ENCODE peak calls at places on chromosomes 7 and 10, in seven cellular contexts. One of them, this sample, is unnamed.

GRCh38 chr10:60942604-60943269 is 1.2 kb downstream of the RHOBTB1 start:
- DNase-seq in mammary epithelial cell: no peak
- DNase-seq in A549: no peak
- DNase-seq in brain microvascular endothelial cell: peak
- DNase-seq in colonic mucosa: peak
- DNase-seq in GM12865: peak
- DNase-seq in endothelial cell of umbilical vein: peak
- DNase-seq in this sample: no peak

GRCh38 chr7:19558527-19558926 is 150.3 kb downstream of the POLR1F start:
- DNase-seq in mammary epithelial cell: peak
- DNase-seq in A549: no peak
- DNase-seq in brain microvascular endothelial cell: peak
- DNase-seq in colonic mucosa: no peak
- DNase-seq in GM12865: no peak
- DNase-seq in endothelial cell of umbilical vein: no peak
- DNase-seq in this sample: no peak

GRCh38 chr10:112875474-112876267 is 74.4 kb upstream of the TCF7L2 start:
- DNase-seq in mammary epithelial cell: peak
- DNase-seq in A549: peak
- DNase-seq in brain microvascular endothelial cell: peak
- DNase-seq in colonic mucosa: peak
- DNase-seq in GM12865: peak
- DNase-seq in endothelial cell of umbilical vein: peak
- DNase-seq in this sample: no peak

GRCh38 chr7:150322114-150322832 is 882 bp upstream of the LRRC61 start:
- DNase-seq in mammary epithelial cell: no peak
- DNase-seq in A549: no peak
- DNase-seq in brain microvascular endothelial cell: no peak
- DNase-seq in colonic mucosa: peak
- DNase-seq in GM12865: peak
- DNase-seq in endothelial cell of umbilical vein: no peak
- DNase-seq in this sample: no peak

GRCh38 chr7:36644625-36645422 is 79.5 kb downstream of the AOAH start:
- DNase-seq in mammary epithelial cell: no peak
- DNase-seq in A549: no peak
- DNase-seq in brain microvascular endothelial cell: no peak
- DNase-seq in colonic mucosa: no peak
- DNase-seq in GM12865: no peak
- DNase-seq in endothelial cell of umbilical vein: no peak
- DNase-seq in this sample: no peak

GRCh38 chr10:108785011-108785410 is 1138.3 kb downstream of the XPNPEP1 start:
- DNase-seq in mammary epithelial cell: no peak
- DNase-seq in A549: no peak
- DNase-seq in brain microvascular endothelial cell: no peak
- DNase-seq in colonic mucosa: no peak
- DNase-seq in GM12865: no peak
- DNase-seq in endothelial cell of umbilical vein: no peak
- DNase-seq in this sample: no peak

GRCh38 chr7:468681-469590 is 50.7 kb downstream of the PDGFA start:
- DNase-seq in mammary epithelial cell: no peak
- DNase-seq in A549: no peak
- DNase-seq in brain microvascular endothelial cell: peak
- DNase-seq in colonic mucosa: no peak
- DNase-seq in GM12865: no peak
- DNase-seq in endothelial cell of umbilical vein: peak
- DNase-seq in this sample: no peak

GRCh38 chr7:5997210-5997808 is 11.5 kb downstream of the PMS2 start:
- DNase-seq in mammary epithelial cell: peak
- DNase-seq in A549: peak
- DNase-seq in brain microvascular endothelial cell: peak
- DNase-seq in colonic mucosa: peak
- DNase-seq in GM12865: peak
- DNase-seq in endothelial cell of umbilical vein: peak
- DNase-seq in this sample: no peak

GRCh38 chr7:44608916-44609648 is 2.7 kb downstream of the OGDH start:
- DNase-seq in mammary epithelial cell: no peak
- DNase-seq in A549: no peak
- DNase-seq in brain microvascular endothelial cell: no peak
- DNase-seq in colonic mucosa: no peak
- DNase-seq in GM12865: no peak
- DNase-seq in endothelial cell of umbilical vein: no peak
- DNase-seq in this sample: no peak

GRCh38 chr10:27223964-27224363 is 16.6 kb downstream of the ACBD5 start:
- DNase-seq in mammary epithelial cell: peak
- DNase-seq in A549: no peak
- DNase-seq in brain microvascular endothelial cell: peak
- DNase-seq in colonic mucosa: peak
- DNase-seq in GM12865: peak
- DNase-seq in endothelial cell of umbilical vein: peak
- DNase-seq in this sample: no peak

GRCh38 chr7:109121599-109122300 is 552.1 kb downstream of the DNAJB9 start:
- DNase-seq in mammary epithelial cell: no peak
- DNase-seq in A549: no peak
- DNase-seq in brain microvascular endothelial cell: no peak
- DNase-seq in colonic mucosa: no peak
- DNase-seq in GM12865: no peak
- DNase-seq in endothelial cell of umbilical vein: no peak
- DNase-seq in this sample: no peak

GRCh38 chr10:34853357-34853756 is 38.3 kb upstream of the PARD3 start:
- DNase-seq in mammary epithelial cell: no peak
- DNase-seq in A549: no peak
- DNase-seq in brain microvascular endothelial cell: no peak
- DNase-seq in colonic mucosa: no peak
- DNase-seq in GM12865: no peak
- DNase-seq in endothelial cell of umbilical vein: no peak
- DNase-seq in this sample: no peak

GRCh38 chr7:67918158-67918557 is 921.5 kb downstream of the TYW1 start:
- DNase-seq in mammary epithelial cell: no peak
- DNase-seq in A549: peak
- DNase-seq in brain microvascular endothelial cell: no peak
- DNase-seq in colonic mucosa: no peak
- DNase-seq in GM12865: peak
- DNase-seq in endothelial cell of umbilical vein: no peak
- DNase-seq in this sample: no peak

GRCh38 chr7:16430133-16430532 is 8.8 kb upstream of the CRPPA start:
- DNase-seq in mammary epithelial cell: peak
- DNase-seq in A549: no peak
- DNase-seq in brain microvascular endothelial cell: no peak
- DNase-seq in colonic mucosa: no peak
- DNase-seq in GM12865: no peak
- DNase-seq in endothelial cell of umbilical vein: no peak
- DNase-seq in this sample: no peak

GRCh38 chr7:79666472-79666871 is 213.0 kb upstream of the MAGI2 start:
- DNase-seq in mammary epithelial cell: no peak
- DNase-seq in A549: no peak
- DNase-seq in brain microvascular endothelial cell: no peak
- DNase-seq in colonic mucosa: no peak
- DNase-seq in GM12865: no peak
- DNase-seq in endothelial cell of umbilical vein: no peak
- DNase-seq in this sample: no peak

GRCh38 chr7:128158370-128158769 is 82.7 kb upstream of the LEP start:
- DNase-seq in mammary epithelial cell: no peak
- DNase-seq in A549: no peak
- DNase-seq in brain microvascular endothelial cell: no peak
- DNase-seq in colonic mucosa: no peak
- DNase-seq in GM12865: no peak
- DNase-seq in endothelial cell of umbilical vein: no peak
- DNase-seq in this sample: no peak

GRCh38 chr7:54349259-54349658 is 192.9 kb upstream of the VSTM2A start:
- DNase-seq in mammary epithelial cell: peak
- DNase-seq in A549: no peak
- DNase-seq in brain microvascular endothelial cell: no peak
- DNase-seq in colonic mucosa: no peak
- DNase-seq in GM12865: no peak
- DNase-seq in endothelial cell of umbilical vein: no peak
- DNase-seq in this sample: peak

GRCh38 chr7:103984050-103984449 is 5.4 kb downstream of the RELN start:
- DNase-seq in mammary epithelial cell: no peak
- DNase-seq in A549: no peak
- DNase-seq in brain microvascular endothelial cell: no peak
- DNase-seq in colonic mucosa: no peak
- DNase-seq in GM12865: no peak
- DNase-seq in endothelial cell of umbilical vein: no peak
- DNase-seq in this sample: no peak

GRCh38 chr7:148142660-148143248 is 447.8 kb upstream of the C7orf33 start:
- DNase-seq in mammary epithelial cell: peak
- DNase-seq in A549: no peak
- DNase-seq in brain microvascular endothelial cell: peak
- DNase-seq in colonic mucosa: peak
- DNase-seq in GM12865: peak
- DNase-seq in endothelial cell of umbilical vein: no peak
- DNase-seq in this sample: no peak

GRCh38 chr7:49187543-49188268 is 263.4 kb downstream of the CDC14C start:
- DNase-seq in mammary epithelial cell: no peak
- DNase-seq in A549: no peak
- DNase-seq in brain microvascular endothelial cell: no peak
- DNase-seq in colonic mucosa: no peak
- DNase-seq in GM12865: peak
- DNase-seq in endothelial cell of umbilical vein: no peak
- DNase-seq in this sample: no peak

GRCh38 chr10:130121486-130122079 is 11.0 kb upstream of the C10orf143 start:
- DNase-seq in mammary epithelial cell: no peak
- DNase-seq in A549: no peak
- DNase-seq in brain microvascular endothelial cell: no peak
- DNase-seq in colonic mucosa: no peak
- DNase-seq in GM12865: no peak
- DNase-seq in endothelial cell of umbilical vein: no peak
- DNase-seq in this sample: no peak

GRCh38 chr10:66782776-66783175 is 143.1 kb upstream of the LRRTM3 start:
- DNase-seq in mammary epithelial cell: no peak
- DNase-seq in A549: no peak
- DNase-seq in brain microvascular endothelial cell: no peak
- DNase-seq in colonic mucosa: no peak
- DNase-seq in GM12865: no peak
- DNase-seq in endothelial cell of umbilical vein: no peak
- DNase-seq in this sample: no peak

GRCh38 chr7:38229386-38229785 is 44.0 kb downstream of the TARP start:
- DNase-seq in mammary epithelial cell: no peak
- DNase-seq in A549: no peak
- DNase-seq in brain microvascular endothelial cell: peak
- DNase-seq in colonic mucosa: no peak
- DNase-seq in GM12865: no peak
- DNase-seq in endothelial cell of umbilical vein: no peak
- DNase-seq in this sample: no peak

GRCh38 chr7:83162402-83163256 is at the start of gene PCLO:
- DNase-seq in mammary epithelial cell: peak
- DNase-seq in A549: peak
- DNase-seq in brain microvascular endothelial cell: peak
- DNase-seq in colonic mucosa: peak
- DNase-seq in GM12865: peak
- DNase-seq in endothelial cell of umbilical vein: peak
- DNase-seq in this sample: peak
- H3K4me3 ChIP-seq in mammary epithelial cell: peak
- H3K4me3 ChIP-seq in A549: peak
- H3K4me3 ChIP-seq in brain microvascular endothelial cell: peak
- H3K4me3 ChIP-seq in colonic mucosa: peak
- H3K4me3 ChIP-seq in GM12865: peak
- H3K4me3 ChIP-seq in endothelial cell of umbilical vein: peak
- H3K4me3 ChIP-seq in this sample: peak

GRCh38 chr7:72447465-72448204 is 35.5 kb upstream of the CALN1 start:
- DNase-seq in mammary epithelial cell: no peak
- DNase-seq in A549: no peak
- DNase-seq in brain microvascular endothelial cell: no peak
- DNase-seq in colonic mucosa: no peak
- DNase-seq in GM12865: no peak
- DNase-seq in endothelial cell of umbilical vein: no peak
- DNase-seq in this sample: no peak
- H3K4me3 ChIP-seq in mammary epithelial cell: no peak
- H3K4me3 ChIP-seq in A549: no peak
- H3K4me3 ChIP-seq in brain microvascular endothelial cell: no peak
- H3K4me3 ChIP-seq in colonic mucosa: no peak
- H3K4me3 ChIP-seq in GM12865: no peak
- H3K4me3 ChIP-seq in endothelial cell of umbilical vein: no peak
- H3K4me3 ChIP-seq in this sample: no peak

GRCh38 chr7:35257251-35258124 is 3.6 kb upstream of the TBX20 start:
- DNase-seq in mammary epithelial cell: no peak
- DNase-seq in A549: no peak
- DNase-seq in brain microvascular endothelial cell: no peak
- DNase-seq in colonic mucosa: no peak
- DNase-seq in GM12865: no peak
- DNase-seq in endothelial cell of umbilical vein: no peak
- DNase-seq in this sample: no peak

GRCh38 chr7:35258891-35259537 is 5.1 kb upstream of the TBX20 start:
- DNase-seq in mammary epithelial cell: no peak
- DNase-seq in A549: no peak
- DNase-seq in brain microvascular endothelial cell: no peak
- DNase-seq in colonic mucosa: no peak
- DNase-seq in GM12865: no peak
- DNase-seq in endothelial cell of umbilical vein: no peak
- DNase-seq in this sample: no peak

GRCh38 chr7:35259555-35259954 is 5.7 kb upstream of the TBX20 start:
- DNase-seq in mammary epithelial cell: no peak
- DNase-seq in A549: no peak
- DNase-seq in brain microvascular endothelial cell: no peak
- DNase-seq in colonic mucosa: no peak
- DNase-seq in GM12865: no peak
- DNase-seq in endothelial cell of umbilical vein: no peak
- DNase-seq in this sample: no peak

GRCh38 chr7:35260254-35260653 is 6.4 kb upstream of the TBX20 start:
- DNase-seq in mammary epithelial cell: no peak
- DNase-seq in A549: no peak
- DNase-seq in brain microvascular endothelial cell: no peak
- DNase-seq in colonic mucosa: no peak
- DNase-seq in GM12865: no peak
- DNase-seq in endothelial cell of umbilical vein: no peak
- DNase-seq in this sample: no peak

DNA sequence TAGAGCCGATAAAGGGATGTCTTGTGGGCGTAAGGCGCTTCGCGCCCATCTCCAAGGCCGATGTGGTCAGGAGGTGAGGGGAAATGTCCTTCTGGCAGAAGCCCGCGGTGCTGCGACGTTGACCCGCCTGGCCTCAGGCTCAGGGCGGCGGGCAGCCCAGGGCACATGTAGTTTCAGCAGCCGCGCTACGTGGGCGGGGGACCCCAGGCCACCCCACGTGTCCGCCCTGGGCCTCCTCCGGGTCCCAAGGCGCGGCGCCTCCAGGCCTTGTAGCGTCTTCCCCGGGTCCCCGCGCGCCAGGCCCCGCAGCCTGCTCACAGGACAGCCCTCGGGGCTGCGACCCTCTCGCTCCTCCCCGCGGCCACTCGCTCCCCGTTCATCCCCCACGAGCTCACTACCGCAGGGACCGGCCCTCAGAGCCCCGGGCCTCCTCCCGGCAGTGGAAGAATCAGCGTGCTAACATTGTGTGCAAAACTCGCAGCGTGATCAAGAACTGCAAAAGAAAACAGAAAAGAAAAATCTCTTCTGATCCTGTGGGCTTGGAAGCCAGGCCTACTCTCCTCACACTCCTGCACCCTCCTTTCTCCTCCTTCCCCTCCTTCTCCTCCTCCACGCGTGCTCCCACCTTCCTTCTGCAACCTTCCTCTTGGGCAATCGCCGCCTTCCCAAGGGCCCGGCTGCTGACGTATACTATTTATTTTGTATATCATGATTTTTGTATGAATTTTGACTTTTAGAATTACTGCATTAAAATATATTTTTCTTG is 4.4 kb upstream of the TBX20 start:
- DNase-seq in mammary epithelial cell: no peak
- DNase-seq in A549: no peak
- DNase-seq in brain microvascular endothelial cell: no peak
- DNase-seq in colonic mucosa: no peak
- DNase-seq in GM12865: no peak
- DNase-seq in endothelial cell of umbilical vein: no peak
- DNase-seq in this sample: no peak
- H3K4me3 ChIP-seq in mammary epithelial cell: no peak
- H3K4me3 ChIP-seq in A549: no peak
- H3K4me3 ChIP-seq in brain microvascular endothelial cell: no peak
- H3K4me3 ChIP-seq in colonic mucosa: no peak
- H3K4me3 ChIP-seq in GM12865: no peak
- H3K4me3 ChIP-seq in endothelial cell of umbilical vein: no peak
- H3K4me3 ChIP-seq in this sample: no peak

GRCh38 chr7:27161721-27162547 is 3.4 kb downstream of the HOXA9 start:
- DNase-seq in mammary epithelial cell: peak
- DNase-seq in A549: no peak
- DNase-seq in brain microvascular endothelial cell: no peak
- DNase-seq in colonic mucosa: no peak
- DNase-seq in GM12865: no peak
- DNase-seq in endothelial cell of umbilical vein: no peak
- DNase-seq in this sample: no peak
- H3K4me3 ChIP-seq in mammary epithelial cell: no peak
- H3K4me3 ChIP-seq in A549: no peak
- H3K4me3 ChIP-seq in brain microvascular endothelial cell: no peak
- H3K4me3 ChIP-seq in colonic mucosa: peak
- H3K4me3 ChIP-seq in GM12865: no peak
- H3K4me3 ChIP-seq in endothelial cell of umbilical vein: peak
- H3K4me3 ChIP-seq in this sample: peak

This sample was measured in epithelial cell of proximal tubule.